ENCODE peak calls at places on chromosomes 2 and 18, in nine cellular contexts. One of them, this sample, is unnamed. For H3K4me1, the result is how much of the 10 kb centered on the place peaks cover.

GRCh38 chr18:37546023-37546537 is 19.5 kb downstream of the CELF4 start:
- DNase-seq in left ventricle myocardium inferior: no peak
- DNase-seq in PC-3: no peak
- DNase-seq in lower lobe of right lung: no peak
- DNase-seq in SJSA1: no peak
- DNase-seq in aorta: no peak
- DNase-seq in HAP-1: no peak
- DNase-seq in pancreas: no peak
- DNase-seq in adrenal gland: no peak
- DNase-seq in this sample: no peak

GRCh38 chr2:230668184-230668938 is 44.3 kb upstream of the CAB39 start:
- DNase-seq in left ventricle myocardium inferior: peak
- DNase-seq in PC-3: no peak
- DNase-seq in lower lobe of right lung: peak
- DNase-seq in SJSA1: peak
- DNase-seq in aorta: no peak
- DNase-seq in HAP-1: no peak
- DNase-seq in pancreas: no peak
- DNase-seq in adrenal gland: no peak
- DNase-seq in this sample: peak

GRCh38 chr2:80567991-80568390 is 263.4 kb upstream of the LRRTM1 start:
- DNase-seq in left ventricle myocardium inferior: no peak
- DNase-seq in PC-3: no peak
- DNase-seq in lower lobe of right lung: no peak
- DNase-seq in SJSA1: no peak
- DNase-seq in aorta: no peak
- DNase-seq in HAP-1: no peak
- DNase-seq in pancreas: no peak
- DNase-seq in adrenal gland: no peak
- DNase-seq in this sample: no peak

GRCh38 chr2:36615214-36615613 is 17.2 kb upstream of the FEZ2 start:
- DNase-seq in left ventricle myocardium inferior: no peak
- DNase-seq in PC-3: no peak
- DNase-seq in lower lobe of right lung: no peak
- DNase-seq in SJSA1: no peak
- DNase-seq in aorta: no peak
- DNase-seq in HAP-1: no peak
- DNase-seq in pancreas: no peak
- DNase-seq in adrenal gland: no peak
- DNase-seq in this sample: no peak

GRCh38 chr2:217166241-217166640 is 306.4 kb upstream of the TNP1 start:
- DNase-seq in left ventricle myocardium inferior: no peak
- DNase-seq in PC-3: peak
- DNase-seq in lower lobe of right lung: no peak
- DNase-seq in SJSA1: no peak
- DNase-seq in aorta: no peak
- DNase-seq in HAP-1: no peak
- DNase-seq in pancreas: no peak
- DNase-seq in adrenal gland: no peak
- DNase-seq in this sample: no peak

GRCh38 chr2:9844036-9844483 is 786 bp downstream of the TAF1B start:
- DNase-seq in left ventricle myocardium inferior: no peak
- DNase-seq in PC-3: peak
- DNase-seq in lower lobe of right lung: no peak
- DNase-seq in SJSA1: peak
- DNase-seq in aorta: no peak
- DNase-seq in HAP-1: peak
- DNase-seq in pancreas: no peak
- DNase-seq in adrenal gland: no peak
- DNase-seq in this sample: no peak

GRCh38 chr2:149219853-149220252 is 110.5 kb upstream of the LYPD6 start:
- DNase-seq in left ventricle myocardium inferior: no peak
- DNase-seq in PC-3: no peak
- DNase-seq in lower lobe of right lung: no peak
- DNase-seq in SJSA1: no peak
- DNase-seq in aorta: no peak
- DNase-seq in HAP-1: no peak
- DNase-seq in pancreas: no peak
- DNase-seq in adrenal gland: no peak
- DNase-seq in this sample: no peak

GRCh38 chr2:134420256-134420655 is 166.4 kb downstream of the MGAT5 start:
- DNase-seq in left ventricle myocardium inferior: no peak
- DNase-seq in PC-3: no peak
- DNase-seq in lower lobe of right lung: no peak
- DNase-seq in SJSA1: no peak
- DNase-seq in aorta: no peak
- DNase-seq in HAP-1: no peak
- DNase-seq in pancreas: no peak
- DNase-seq in adrenal gland: no peak
- DNase-seq in this sample: no peak

GRCh38 chr2:236208281-236208900 is 40.2 kb upstream of the GBX2 start:
- DNase-seq in left ventricle myocardium inferior: no peak
- DNase-seq in PC-3: no peak
- DNase-seq in lower lobe of right lung: no peak
- DNase-seq in SJSA1: peak
- DNase-seq in aorta: no peak
- DNase-seq in HAP-1: no peak
- DNase-seq in pancreas: no peak
- DNase-seq in adrenal gland: no peak
- DNase-seq in this sample: no peak

GRCh38 chr18:46856975-46857374 is 60.3 kb downstream of the PIAS2 start:
- DNase-seq in left ventricle myocardium inferior: no peak
- DNase-seq in PC-3: no peak
- DNase-seq in lower lobe of right lung: no peak
- DNase-seq in SJSA1: no peak
- DNase-seq in aorta: no peak
- DNase-seq in HAP-1: no peak
- DNase-seq in pancreas: no peak
- DNase-seq in adrenal gland: no peak
- DNase-seq in this sample: no peak

GRCh38 chr2:46382331-46383112 is 85.3 kb downstream of the EPAS1 start:
- DNase-seq in left ventricle myocardium inferior: no peak
- DNase-seq in PC-3: no peak
- DNase-seq in lower lobe of right lung: no peak
- DNase-seq in SJSA1: peak
- DNase-seq in aorta: no peak
- DNase-seq in HAP-1: no peak
- DNase-seq in pancreas: no peak
- DNase-seq in adrenal gland: peak
- DNase-seq in this sample: no peak

GRCh38 chr2:98263362-98263761 is 82.9 kb upstream of the CNGA3 start:
- DNase-seq in left ventricle myocardium inferior: no peak
- DNase-seq in PC-3: no peak
- DNase-seq in lower lobe of right lung: no peak
- DNase-seq in SJSA1: no peak
- DNase-seq in aorta: no peak
- DNase-seq in HAP-1: no peak
- DNase-seq in pancreas: no peak
- DNase-seq in adrenal gland: no peak
- DNase-seq in this sample: no peak

GRCh38 chr18:79903787-79904356 is 47.6 kb downstream of the SLC66A2 start:
- DNase-seq in left ventricle myocardium inferior: no peak
- DNase-seq in PC-3: no peak
- DNase-seq in lower lobe of right lung: no peak
- DNase-seq in SJSA1: peak
- DNase-seq in aorta: peak
- DNase-seq in HAP-1: no peak
- DNase-seq in pancreas: no peak
- DNase-seq in adrenal gland: no peak
- DNase-seq in this sample: peak

GRCh38 chr2:172943992-172944793 is 131.5 kb upstream of the MAP3K20 start:
- DNase-seq in left ventricle myocardium inferior: no peak
- DNase-seq in PC-3: peak
- DNase-seq in lower lobe of right lung: no peak
- DNase-seq in SJSA1: no peak
- DNase-seq in aorta: no peak
- DNase-seq in HAP-1: no peak
- DNase-seq in pancreas: no peak
- DNase-seq in adrenal gland: no peak
- DNase-seq in this sample: no peak

GRCh38 chr2:111139637-111140317 is 19.1 kb downstream of the BCL2L11 start:
- DNase-seq in left ventricle myocardium inferior: no peak
- DNase-seq in PC-3: peak
- DNase-seq in lower lobe of right lung: no peak
- DNase-seq in SJSA1: no peak
- DNase-seq in aorta: no peak
- DNase-seq in HAP-1: no peak
- DNase-seq in pancreas: peak
- DNase-seq in adrenal gland: no peak
- DNase-seq in this sample: no peak

GRCh38 chr18:27005589-27005988 is 140.1 kb upstream of the AQP4 start:
- DNase-seq in left ventricle myocardium inferior: no peak
- DNase-seq in PC-3: peak
- DNase-seq in lower lobe of right lung: no peak
- DNase-seq in SJSA1: no peak
- DNase-seq in aorta: no peak
- DNase-seq in HAP-1: peak
- DNase-seq in pancreas: no peak
- DNase-seq in adrenal gland: no peak
- DNase-seq in this sample: no peak

GRCh38 chr18:62101236-62101635 is 85.6 kb downstream of the PIGN start:
- DNase-seq in left ventricle myocardium inferior: no peak
- DNase-seq in PC-3: no peak
- DNase-seq in lower lobe of right lung: no peak
- DNase-seq in SJSA1: no peak
- DNase-seq in aorta: no peak
- DNase-seq in HAP-1: no peak
- DNase-seq in pancreas: no peak
- DNase-seq in adrenal gland: no peak
- DNase-seq in this sample: no peak

GRCh38 chr2:152694161-152694661 is 23.1 kb downstream of the PRPF40A start:
- DNase-seq in left ventricle myocardium inferior: no peak
- DNase-seq in PC-3: no peak
- DNase-seq in lower lobe of right lung: no peak
- DNase-seq in SJSA1: peak
- DNase-seq in aorta: no peak
- DNase-seq in HAP-1: no peak
- DNase-seq in pancreas: no peak
- DNase-seq in adrenal gland: peak
- DNase-seq in this sample: no peak

GRCh38 chr18:37571266-37571665 is 5.7 kb upstream of the CELF4 start:
- DNase-seq in left ventricle myocardium inferior: no peak
- DNase-seq in PC-3: no peak
- DNase-seq in lower lobe of right lung: no peak
- DNase-seq in SJSA1: no peak
- DNase-seq in aorta: no peak
- DNase-seq in HAP-1: no peak
- DNase-seq in pancreas: no peak
- DNase-seq in adrenal gland: no peak
- DNase-seq in this sample: no peak

GRCh38 chr2:71889991-71890684 is 257.5 kb downstream of the CYP26B1 start:
- DNase-seq in left ventricle myocardium inferior: no peak
- DNase-seq in PC-3: peak
- DNase-seq in lower lobe of right lung: no peak
- DNase-seq in SJSA1: no peak
- DNase-seq in aorta: no peak
- DNase-seq in HAP-1: no peak
- DNase-seq in pancreas: no peak
- DNase-seq in adrenal gland: peak
- DNase-seq in this sample: no peak

GRCh38 chr2:197196737-197197136 is 113.8 kb downstream of the ANKRD44 start:
- DNase-seq in left ventricle myocardium inferior: no peak
- DNase-seq in PC-3: peak
- DNase-seq in lower lobe of right lung: no peak
- DNase-seq in SJSA1: no peak
- DNase-seq in aorta: no peak
- DNase-seq in HAP-1: no peak
- DNase-seq in pancreas: no peak
- DNase-seq in adrenal gland: no peak
- DNase-seq in this sample: no peak
- H3K4me1 ChIP-seq in left ventricle myocardium inferior: under half
- H3K4me1 ChIP-seq in PC-3: under half
- H3K4me1 ChIP-seq in lower lobe of right lung: half or more
- H3K4me1 ChIP-seq in SJSA1: under half
- H3K4me1 ChIP-seq in aorta: under half
- H3K4me1 ChIP-seq in HAP-1: under half
- H3K4me1 ChIP-seq in pancreas: under half
- H3K4me1 ChIP-seq in adrenal gland: under half
- H3K4me1 ChIP-seq in this sample: half or more

DNA sequence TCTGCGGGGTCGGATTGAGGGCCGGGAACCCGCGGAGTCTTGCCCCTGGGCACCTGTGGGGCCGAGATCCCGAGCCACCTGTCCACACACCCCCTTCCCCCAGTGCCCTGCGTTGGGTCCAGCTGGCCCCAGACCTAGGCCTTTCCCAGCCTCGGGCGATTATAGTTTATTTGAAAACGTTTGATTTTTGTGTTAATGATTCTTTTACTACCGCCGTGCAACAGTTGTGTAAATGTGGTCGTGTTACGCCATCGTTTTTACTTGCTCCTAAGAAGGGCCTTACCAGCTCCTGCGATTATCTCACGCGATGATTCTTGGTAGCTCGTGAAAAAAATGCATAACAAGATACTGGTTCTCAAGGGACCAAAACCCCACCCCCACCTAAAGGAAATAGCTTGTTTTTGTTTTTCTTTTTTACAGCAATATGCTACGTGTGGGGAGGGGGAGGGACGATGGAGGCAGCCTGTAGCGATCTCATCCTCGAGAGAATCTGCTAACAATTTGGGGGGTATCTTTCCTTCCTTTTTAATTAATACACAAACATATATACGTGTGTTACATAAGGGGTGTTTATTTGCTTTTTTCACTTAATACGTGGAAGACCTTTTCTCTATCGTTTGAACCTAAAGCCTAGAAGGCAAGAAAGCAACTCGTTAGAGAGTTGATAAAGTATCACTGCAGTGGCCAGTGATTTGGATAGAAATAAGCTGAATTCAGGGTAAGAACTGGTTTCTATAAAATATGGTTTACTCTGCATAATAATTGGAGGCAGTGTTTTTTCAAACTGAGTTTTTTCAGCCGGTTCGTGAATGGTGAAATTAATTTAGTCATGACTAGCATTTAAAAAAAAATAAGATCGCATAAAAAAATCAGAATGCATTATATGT is 1.1 kb downstream of the ZDBF2 start:
- DNase-seq in left ventricle myocardium inferior: no peak
- DNase-seq in PC-3: peak
- DNase-seq in lower lobe of right lung: no peak
- DNase-seq in SJSA1: no peak
- DNase-seq in aorta: no peak
- DNase-seq in HAP-1: peak
- DNase-seq in pancreas: peak
- DNase-seq in adrenal gland: no peak
- DNase-seq in this sample: no peak
- H3K4me3 ChIP-seq in left ventricle myocardium inferior: peak
- H3K4me3 ChIP-seq in PC-3: peak
- H3K4me3 ChIP-seq in lower lobe of right lung: peak
- H3K4me3 ChIP-seq in SJSA1: peak
- H3K4me3 ChIP-seq in aorta: peak
- H3K4me3 ChIP-seq in HAP-1: peak
- H3K4me3 ChIP-seq in pancreas: peak
- H3K4me3 ChIP-seq in adrenal gland: peak
- H3K4me3 ChIP-seq in this sample: peak

GRCh38 chr2:28343971-28344715 is 48.5 kb upstream of the FOSL2 start:
- DNase-seq in left ventricle myocardium inferior: peak
- DNase-seq in PC-3: no peak
- DNase-seq in lower lobe of right lung: peak
- DNase-seq in SJSA1: no peak
- DNase-seq in aorta: peak
- DNase-seq in HAP-1: no peak
- DNase-seq in pancreas: no peak
- DNase-seq in adrenal gland: no peak
- DNase-seq in this sample: peak
- H3K4me1 ChIP-seq in left ventricle myocardium inferior: under half
- H3K4me1 ChIP-seq in PC-3: under half
- H3K4me1 ChIP-seq in lower lobe of right lung: under half
- H3K4me1 ChIP-seq in SJSA1: under half
- H3K4me1 ChIP-seq in aorta: under half
- H3K4me1 ChIP-seq in HAP-1: under half
- H3K4me1 ChIP-seq in pancreas: under half
- H3K4me1 ChIP-seq in adrenal gland: under half
- H3K4me1 ChIP-seq in this sample: under half

GRCh38 chr2:104856973-104857261 is 3.0 kb downstream of the POU3F3 start:
- DNase-seq in left ventricle myocardium inferior: no peak
- DNase-seq in PC-3: no peak
- DNase-seq in lower lobe of right lung: no peak
- DNase-seq in SJSA1: no peak
- DNase-seq in aorta: no peak
- DNase-seq in HAP-1: peak
- DNase-seq in pancreas: no peak
- DNase-seq in adrenal gland: no peak
- DNase-seq in this sample: no peak
- H3K4me3 ChIP-seq in left ventricle myocardium inferior: peak
- H3K4me3 ChIP-seq in PC-3: no peak
- H3K4me3 ChIP-seq in lower lobe of right lung: peak
- H3K4me3 ChIP-seq in SJSA1: no peak
- H3K4me3 ChIP-seq in aorta: no peak
- H3K4me3 ChIP-seq in HAP-1: peak
- H3K4me3 ChIP-seq in pancreas: no peak
- H3K4me3 ChIP-seq in adrenal gland: no peak
- H3K4me3 ChIP-seq in this sample: no peak